ENCODE peak calls at places on chromosome 21, in four cellular contexts. One of them, this sample, is unnamed.

GRCh38 chr21:14591882-14592281 is 45.8 kb upstream of the SAMSN1 start:
- DNase-seq in iPS-NIHi11: no peak
- DNase-seq in head of caudate nucleus: no peak
- DNase-seq in activated CD8-positive, alpha-beta memory T cell treated with anti-CD3 and anti-CD28 coated beads, Interleukin-2, amount 50 U/mL, for 48 hours: no peak
- DNase-seq in this sample: peak; percentile 10

GRCh38 chr21:24112020-24112419 is 1495.3 kb downstream of the MRPL39 start:
- DNase-seq in iPS-NIHi11: no peak
- DNase-seq in head of caudate nucleus: no peak
- DNase-seq in activated CD8-positive, alpha-beta memory T cell treated with anti-CD3 and anti-CD28 coated beads, Interleukin-2, amount 50 U/mL, for 48 hours: no peak
- DNase-seq in this sample: no peak

GRCh38 chr21:39088831-39089380 is 94.3 kb downstream of the PSMG1 start:
- DNase-seq in iPS-NIHi11: no peak
- DNase-seq in head of caudate nucleus: no peak
- DNase-seq in activated CD8-positive, alpha-beta memory T cell treated with anti-CD3 and anti-CD28 coated beads, Interleukin-2, amount 50 U/mL, for 48 hours: no peak
- DNase-seq in this sample: no peak

GRCh38 chr21:41589131-41589530 is 81.2 kb upstream of the TMPRSS2 start:
- DNase-seq in iPS-NIHi11: no peak
- DNase-seq in head of caudate nucleus: no peak
- DNase-seq in activated CD8-positive, alpha-beta memory T cell treated with anti-CD3 and anti-CD28 coated beads, Interleukin-2, amount 50 U/mL, for 48 hours: peak; percentile 12
- DNase-seq in this sample: no peak

GRCh38 chr21:29989634-29990234 is 49.9 kb upstream of the GRIK1 start:
- DNase-seq in iPS-NIHi11: no peak
- DNase-seq in head of caudate nucleus: no peak
- DNase-seq in activated CD8-positive, alpha-beta memory T cell treated with anti-CD3 and anti-CD28 coated beads, Interleukin-2, amount 50 U/mL, for 48 hours: no peak
- DNase-seq in this sample: no peak

GRCh38 chr21:20647603-20648002 is 350.6 kb upstream of the NCAM2 start:
- DNase-seq in iPS-NIHi11: no peak
- DNase-seq in head of caudate nucleus: no peak
- DNase-seq in activated CD8-positive, alpha-beta memory T cell treated with anti-CD3 and anti-CD28 coated beads, Interleukin-2, amount 50 U/mL, for 48 hours: no peak
- DNase-seq in this sample: no peak

GRCh38 chr21:25107708-25108107 is 499.6 kb downstream of the MRPL39 start:
- DNase-seq in iPS-NIHi11: no peak
- DNase-seq in head of caudate nucleus: peak; percentile 3
- DNase-seq in activated CD8-positive, alpha-beta memory T cell treated with anti-CD3 and anti-CD28 coated beads, Interleukin-2, amount 50 U/mL, for 48 hours: no peak
- DNase-seq in this sample: no peak

GRCh38 chr21:36706951-36707762 is 8.2 kb downstream of the SIM2 start:
- DNase-seq in iPS-NIHi11: no peak
- DNase-seq in head of caudate nucleus: peak; percentile 53
- DNase-seq in activated CD8-positive, alpha-beta memory T cell treated with anti-CD3 and anti-CD28 coated beads, Interleukin-2, amount 50 U/mL, for 48 hours: peak; percentile 58
- DNase-seq in this sample: no peak

GRCh38 chr21:41164981-41165650 is 2.8 kb upstream of the BACE2 start:
- DNase-seq in iPS-NIHi11: no peak
- DNase-seq in head of caudate nucleus: no peak
- DNase-seq in activated CD8-positive, alpha-beta memory T cell treated with anti-CD3 and anti-CD28 coated beads, Interleukin-2, amount 50 U/mL, for 48 hours: no peak
- DNase-seq in this sample: no peak

GRCh38 chr21:29610960-29611359 is 312.2 kb downstream of the BACH1 start:
- DNase-seq in iPS-NIHi11: no peak
- DNase-seq in head of caudate nucleus: no peak
- DNase-seq in activated CD8-positive, alpha-beta memory T cell treated with anti-CD3 and anti-CD28 coated beads, Interleukin-2, amount 50 U/mL, for 48 hours: no peak
- DNase-seq in this sample: no peak

GRCh38 chr21:25895565-25896205 is 160.9 kb downstream of the GABPA start:
- DNase-seq in iPS-NIHi11: no peak
- DNase-seq in head of caudate nucleus: peak; percentile 65
- DNase-seq in activated CD8-positive, alpha-beta memory T cell treated with anti-CD3 and anti-CD28 coated beads, Interleukin-2, amount 50 U/mL, for 48 hours: no peak
- DNase-seq in this sample: peak; percentile 67

GRCh38 chr21:44434936-44435635 is 20.2 kb upstream of the LRRC3 start:
- DNase-seq in iPS-NIHi11: peak; percentile 5
- DNase-seq in head of caudate nucleus: no peak
- DNase-seq in activated CD8-positive, alpha-beta memory T cell treated with anti-CD3 and anti-CD28 coated beads, Interleukin-2, amount 50 U/mL, for 48 hours: peak; percentile 46
- DNase-seq in this sample: no peak

GRCh38 chr21:16309250-16309971 is 579.6 kb downstream of the USP25 start:
- DNase-seq in iPS-NIHi11: no peak
- DNase-seq in head of caudate nucleus: peak; percentile 56
- DNase-seq in activated CD8-positive, alpha-beta memory T cell treated with anti-CD3 and anti-CD28 coated beads, Interleukin-2, amount 50 U/mL, for 48 hours: no peak
- DNase-seq in this sample: peak; percentile 57

GRCh38 chr21:36861595-36861883 is 104.9 kb downstream of the HLCS start:
- DNase-seq in iPS-NIHi11: no peak
- DNase-seq in head of caudate nucleus: no peak
- DNase-seq in activated CD8-positive, alpha-beta memory T cell treated with anti-CD3 and anti-CD28 coated beads, Interleukin-2, amount 50 U/mL, for 48 hours: no peak
- DNase-seq in this sample: no peak

GRCh38 chr21:35414511-35415139 is 365.5 kb upstream of the RUNX1 start:
- DNase-seq in iPS-NIHi11: peak; percentile 18
- DNase-seq in head of caudate nucleus: peak; percentile 3
- DNase-seq in activated CD8-positive, alpha-beta memory T cell treated with anti-CD3 and anti-CD28 coated beads, Interleukin-2, amount 50 U/mL, for 48 hours: no peak
- DNase-seq in this sample: no peak

GRCh38 chr21:18218331-18218730 is 26.3 kb upstream of the CHODL start:
- DNase-seq in iPS-NIHi11: no peak
- DNase-seq in head of caudate nucleus: no peak
- DNase-seq in activated CD8-positive, alpha-beta memory T cell treated with anti-CD3 and anti-CD28 coated beads, Interleukin-2, amount 50 U/mL, for 48 hours: no peak
- DNase-seq in this sample: no peak

GRCh38 chr21:39845581-39846130 is 21.6 kb upstream of the PCP4 start:
- DNase-seq in iPS-NIHi11: no peak
- DNase-seq in head of caudate nucleus: no peak
- DNase-seq in activated CD8-positive, alpha-beta memory T cell treated with anti-CD3 and anti-CD28 coated beads, Interleukin-2, amount 50 U/mL, for 48 hours: no peak
- DNase-seq in this sample: no peak

GRCh38 chr21:31293986-31294385 is 50.1 kb downstream of the TIAM1 start:
- DNase-seq in iPS-NIHi11: peak; percentile 22
- DNase-seq in head of caudate nucleus: peak; percentile 11
- DNase-seq in activated CD8-positive, alpha-beta memory T cell treated with anti-CD3 and anti-CD28 coated beads, Interleukin-2, amount 50 U/mL, for 48 hours: peak; percentile 69
- DNase-seq in this sample: no peak

GRCh38 chr21:32712043-32712442 is 15.8 kb downstream of the SYNJ1 start:
- DNase-seq in iPS-NIHi11: no peak
- DNase-seq in head of caudate nucleus: no peak
- DNase-seq in activated CD8-positive, alpha-beta memory T cell treated with anti-CD3 and anti-CD28 coated beads, Interleukin-2, amount 50 U/mL, for 48 hours: no peak
- DNase-seq in this sample: no peak

GRCh38 chr21:43369124-43369523 is 57.8 kb downstream of the SIK1 start:
- DNase-seq in iPS-NIHi11: no peak
- DNase-seq in head of caudate nucleus: peak; percentile 53
- DNase-seq in activated CD8-positive, alpha-beta memory T cell treated with anti-CD3 and anti-CD28 coated beads, Interleukin-2, amount 50 U/mL, for 48 hours: no peak
- DNase-seq in this sample: no peak

GRCh38 chr21:45328198-45329087 is 40.7 kb upstream of the POFUT2 start:
- DNase-seq in iPS-NIHi11: no peak
- DNase-seq in head of caudate nucleus: no peak
- DNase-seq in activated CD8-positive, alpha-beta memory T cell treated with anti-CD3 and anti-CD28 coated beads, Interleukin-2, amount 50 U/mL, for 48 hours: no peak
- DNase-seq in this sample: no peak

GRCh38 chr21:33024278-33025103 is 1.2 kb upstream of the OLIG2 start:
- DNase-seq in iPS-NIHi11: no peak
- DNase-seq in head of caudate nucleus: peak; percentile 23
- DNase-seq in activated CD8-positive, alpha-beta memory T cell treated with anti-CD3 and anti-CD28 coated beads, Interleukin-2, amount 50 U/mL, for 48 hours: no peak
- DNase-seq in this sample: no peak

GRCh38 chr21:26836546-26836945 is 8.7 kb downstream of the ADAMTS1 start:
- DNase-seq in iPS-NIHi11: no peak
- DNase-seq in head of caudate nucleus: no peak
- DNase-seq in activated CD8-positive, alpha-beta memory T cell treated with anti-CD3 and anti-CD28 coated beads, Interleukin-2, amount 50 U/mL, for 48 hours: no peak
- DNase-seq in this sample: no peak

This sample was measured in midbrain.